ENCODE peak calls at places on chromosomes 6 and 20, in ten cellular contexts. One of them, this sample, is unnamed.
A peak's percentile ranks its signal among the peaks of the same experiment; 100 is the strongest.

GRCh38 chr6:53424300-53424699 is 75.5 kb upstream of the ELOVL5 start:
- DNase-seq in tibial artery: no peak
- DNase-seq in HCT116: no peak
- DNase-seq in lung: no peak
- DNase-seq in heart left ventricle: no peak
- DNase-seq in cardiac muscle cell: no peak
- DNase-seq in SJCRH30: no peak
- DNase-seq in heart right ventricle: no peak
- DNase-seq in left ventricle myocardium inferior: no peak
- DNase-seq in body of pancreas: no peak
- DNase-seq in this sample: no peak

GRCh38 chr20:13458860-13459451 is 179.8 kb downstream of the TASP1 start:
- DNase-seq in body of pancreas: peak; percentile 20
- DNase-seq in left ventricle myocardium inferior: no peak
- DNase-seq in heart right ventricle: no peak
- DNase-seq in tibial artery: no peak
- DNase-seq in SJCRH30: peak; percentile 20
- DNase-seq in HCT116: peak; percentile 13
- DNase-seq in cardiac muscle cell: peak; percentile 66
- DNase-seq in heart left ventricle: no peak
- DNase-seq in lung: no peak
- DNase-seq in this sample: no peak

GRCh38 chr20:47468290-47469050 is 33.2 kb upstream of the NCOA3 start:
- DNase-seq in left ventricle myocardium inferior: no peak
- DNase-seq in body of pancreas: peak; percentile 30
- DNase-seq in heart left ventricle: no peak
- DNase-seq in cardiac muscle cell: no peak
- DNase-seq in HCT116: no peak
- DNase-seq in tibial artery: no peak
- DNase-seq in SJCRH30: no peak
- DNase-seq in heart right ventricle: no peak
- DNase-seq in lung: no peak
- DNase-seq in this sample: no peak

GRCh38 chr6:105794870-105795269 is 291.3 kb upstream of the PRDM1 start:
- DNase-seq in cardiac muscle cell: no peak
- DNase-seq in left ventricle myocardium inferior: no peak
- DNase-seq in lung: no peak
- DNase-seq in tibial artery: no peak
- DNase-seq in heart left ventricle: no peak
- DNase-seq in HCT116: no peak
- DNase-seq in SJCRH30: no peak
- DNase-seq in heart right ventricle: no peak
- DNase-seq in body of pancreas: no peak
- DNase-seq in this sample: no peak

GRCh38 chr20:15396026-15396425 is 1058.6 kb upstream of the FLRT3 start:
- DNase-seq in heart right ventricle: no peak
- DNase-seq in body of pancreas: no peak
- DNase-seq in HCT116: no peak
- DNase-seq in heart left ventricle: no peak
- DNase-seq in left ventricle myocardium inferior: no peak
- DNase-seq in tibial artery: no peak
- DNase-seq in lung: no peak
- DNase-seq in cardiac muscle cell: no peak
- DNase-seq in SJCRH30: no peak
- DNase-seq in this sample: no peak

GRCh38 chr6:108685970-108686369 is 125.3 kb downstream of the FOXO3 start:
- DNase-seq in heart right ventricle: no peak
- DNase-seq in tibial artery: no peak
- DNase-seq in SJCRH30: no peak
- DNase-seq in left ventricle myocardium inferior: no peak
- DNase-seq in cardiac muscle cell: no peak
- DNase-seq in lung: no peak
- DNase-seq in body of pancreas: no peak
- DNase-seq in HCT116: no peak
- DNase-seq in heart left ventricle: no peak
- DNase-seq in this sample: no peak

GRCh38 chr6:34547921-34548644 is 8.0 kb downstream of the SPDEF start:
- DNase-seq in heart left ventricle: no peak
- DNase-seq in tibial artery: no peak
- DNase-seq in HCT116: no peak
- DNase-seq in body of pancreas: no peak
- DNase-seq in heart right ventricle: no peak
- DNase-seq in lung: no peak
- DNase-seq in left ventricle myocardium inferior: no peak
- DNase-seq in cardiac muscle cell: no peak
- DNase-seq in SJCRH30: no peak
- DNase-seq in this sample: no peak

GRCh38 chr20:11270566-11270965 is 596.8 kb upstream of the JAG1 start:
- DNase-seq in heart right ventricle: no peak
- DNase-seq in cardiac muscle cell: no peak
- DNase-seq in lung: no peak
- DNase-seq in left ventricle myocardium inferior: no peak
- DNase-seq in tibial artery: no peak
- DNase-seq in SJCRH30: no peak
- DNase-seq in body of pancreas: no peak
- DNase-seq in heart left ventricle: no peak
- DNase-seq in HCT116: no peak
- DNase-seq in this sample: no peak

GRCh38 chr20:1322511-1323245 is 6.3 kb downstream of the SDCBP2 start:
- DNase-seq in cardiac muscle cell: peak; percentile 96
- DNase-seq in SJCRH30: no peak
- DNase-seq in tibial artery: no peak
- DNase-seq in body of pancreas: no peak
- DNase-seq in heart left ventricle: no peak
- DNase-seq in heart right ventricle: peak; percentile 68
- DNase-seq in HCT116: no peak
- DNase-seq in left ventricle myocardium inferior: no peak
- DNase-seq in lung: no peak
- DNase-seq in this sample: no peak

GRCh38 chr20:47887477-47888080 is 102.3 kb upstream of the SULF2 start:
- DNase-seq in heart right ventricle: no peak
- DNase-seq in cardiac muscle cell: no peak
- DNase-seq in SJCRH30: no peak
- DNase-seq in left ventricle myocardium inferior: no peak
- DNase-seq in lung: no peak
- DNase-seq in HCT116: no peak
- DNase-seq in heart left ventricle: no peak
- DNase-seq in tibial artery: no peak
- DNase-seq in body of pancreas: no peak
- DNase-seq in this sample: no peak

GRCh38 chr6:30719356-30719755 is 796 bp upstream of the TUBB start:
- DNase-seq in tibial artery: no peak
- DNase-seq in SJCRH30: no peak
- DNase-seq in lung: no peak
- DNase-seq in HCT116: no peak
- DNase-seq in cardiac muscle cell: no peak
- DNase-seq in heart left ventricle: no peak
- DNase-seq in left ventricle myocardium inferior: no peak
- DNase-seq in body of pancreas: no peak
- DNase-seq in heart right ventricle: no peak
- DNase-seq in this sample: peak; percentile 27

GRCh38 chr6:14732226-14732844 is 513.5 kb upstream of the JARID2 start:
- DNase-seq in heart left ventricle: no peak
- DNase-seq in HCT116: no peak
- DNase-seq in tibial artery: no peak
- DNase-seq in SJCRH30: no peak
- DNase-seq in lung: no peak
- DNase-seq in left ventricle myocardium inferior: no peak
- DNase-seq in cardiac muscle cell: no peak
- DNase-seq in heart right ventricle: no peak
- DNase-seq in body of pancreas: no peak
- DNase-seq in this sample: no peak
- H3K4me3 ChIP-seq in heart left ventricle: no peak overlapping the region
- H3K4me3 ChIP-seq in HCT116: peak overlapping the region; percentile 47
- H3K4me3 ChIP-seq in tibial artery: no peak overlapping the region
- H3K4me3 ChIP-seq in SJCRH30: no peak overlapping the region
- H3K4me3 ChIP-seq in lung: no peak overlapping the region
- H3K4me3 ChIP-seq in left ventricle myocardium inferior: no peak overlapping the region
- H3K4me3 ChIP-seq in cardiac muscle cell: no peak overlapping the region
- H3K4me3 ChIP-seq in heart right ventricle: no peak overlapping the region
- H3K4me3 ChIP-seq in body of pancreas: no peak overlapping the region
- H3K4me3 ChIP-seq in this sample: no peak overlapping the region

DNA sequence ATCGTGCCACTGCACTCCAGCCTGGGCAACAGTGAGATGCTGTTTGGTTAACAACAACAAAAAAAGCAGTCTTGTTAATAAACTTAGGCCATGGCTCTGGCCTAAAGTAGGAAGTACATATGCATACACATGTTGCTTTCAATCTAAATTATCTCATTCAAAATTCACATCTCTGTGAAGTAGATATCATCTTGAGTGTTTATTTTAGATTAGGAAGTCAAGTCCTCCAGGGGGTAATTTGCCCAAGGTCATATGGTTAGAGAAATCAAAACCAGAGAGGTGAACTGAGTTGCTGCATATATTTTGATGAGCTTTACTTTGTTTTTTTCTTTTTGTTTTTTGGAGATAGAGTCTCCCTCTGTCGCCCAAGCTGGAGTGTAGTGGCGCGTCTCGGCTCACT is 52.8 kb downstream of the B4GALT5 start:
- DNase-seq in HCT116: no peak
- DNase-seq in SJCRH30: no peak
- DNase-seq in heart right ventricle: no peak
- DNase-seq in heart left ventricle: no peak
- DNase-seq in body of pancreas: no peak
- DNase-seq in left ventricle myocardium inferior: no peak
- DNase-seq in lung: no peak
- DNase-seq in tibial artery: no peak
- DNase-seq in cardiac muscle cell: no peak
- DNase-seq in this sample: no peak
- H3K4me1 ChIP-seq in HCT116: peaks cover 8% of the 10 kb centered on the region
- H3K4me1 ChIP-seq in SJCRH30: peaks cover 35% of the 10 kb centered on the region
- H3K4me1 ChIP-seq in heart right ventricle: peaks cover 64% of the 10 kb centered on the region
- H3K4me1 ChIP-seq in heart left ventricle: peaks cover 50% of the 10 kb centered on the region
- H3K4me1 ChIP-seq in body of pancreas: peaks cover 45% of the 10 kb centered on the region
- H3K4me1 ChIP-seq in left ventricle myocardium inferior: peaks cover 82% of the 10 kb centered on the region
- H3K4me1 ChIP-seq in lung: peaks cover 15% of the 10 kb centered on the region
- H3K4me1 ChIP-seq in tibial artery: peaks cover 6% of the 10 kb centered on the region
- H3K4me1 ChIP-seq in cardiac muscle cell: peaks cover 35% of the 10 kb centered on the region
- H3K4me1 ChIP-seq in this sample: peaks cover 3% of the 10 kb centered on the region

GRCh38 chr20:63446174-63447024 is 26.1 kb downstream of the KCNQ2 start:
- DNase-seq in left ventricle myocardium inferior: no peak
- DNase-seq in cardiac muscle cell: no peak
- DNase-seq in lung: no peak
- DNase-seq in body of pancreas: no peak
- DNase-seq in SJCRH30: no peak
- DNase-seq in heart left ventricle: no peak
- DNase-seq in tibial artery: no peak
- DNase-seq in HCT116: no peak
- DNase-seq in heart right ventricle: no peak
- DNase-seq in this sample: no peak

GRCh38 chr20:63444548-63444947 is 27.9 kb downstream of the KCNQ2 start:
- DNase-seq in cardiac muscle cell: no peak
- DNase-seq in SJCRH30: no peak
- DNase-seq in heart left ventricle: no peak
- DNase-seq in body of pancreas: no peak
- DNase-seq in lung: no peak
- DNase-seq in heart right ventricle: no peak
- DNase-seq in HCT116: no peak
- DNase-seq in tibial artery: no peak
- DNase-seq in left ventricle myocardium inferior: no peak
- DNase-seq in this sample: no peak

GRCh38 chr20:63443606-63444395 is 28.7 kb downstream of the KCNQ2 start:
- DNase-seq in SJCRH30: no peak
- DNase-seq in HCT116: no peak
- DNase-seq in cardiac muscle cell: no peak
- DNase-seq in heart left ventricle: no peak
- DNase-seq in body of pancreas: no peak
- DNase-seq in lung: no peak
- DNase-seq in tibial artery: no peak
- DNase-seq in left ventricle myocardium inferior: no peak
- DNase-seq in heart right ventricle: no peak
- DNase-seq in this sample: no peak

GRCh38 chr20:63447345-63447744 is 25.1 kb downstream of the KCNQ2 start:
- DNase-seq in HCT116: no peak
- DNase-seq in SJCRH30: no peak
- DNase-seq in left ventricle myocardium inferior: no peak
- DNase-seq in body of pancreas: no peak
- DNase-seq in cardiac muscle cell: no peak
- DNase-seq in lung: no peak
- DNase-seq in heart left ventricle: no peak
- DNase-seq in heart right ventricle: no peak
- DNase-seq in tibial artery: no peak
- DNase-seq in this sample: no peak

DNA sequence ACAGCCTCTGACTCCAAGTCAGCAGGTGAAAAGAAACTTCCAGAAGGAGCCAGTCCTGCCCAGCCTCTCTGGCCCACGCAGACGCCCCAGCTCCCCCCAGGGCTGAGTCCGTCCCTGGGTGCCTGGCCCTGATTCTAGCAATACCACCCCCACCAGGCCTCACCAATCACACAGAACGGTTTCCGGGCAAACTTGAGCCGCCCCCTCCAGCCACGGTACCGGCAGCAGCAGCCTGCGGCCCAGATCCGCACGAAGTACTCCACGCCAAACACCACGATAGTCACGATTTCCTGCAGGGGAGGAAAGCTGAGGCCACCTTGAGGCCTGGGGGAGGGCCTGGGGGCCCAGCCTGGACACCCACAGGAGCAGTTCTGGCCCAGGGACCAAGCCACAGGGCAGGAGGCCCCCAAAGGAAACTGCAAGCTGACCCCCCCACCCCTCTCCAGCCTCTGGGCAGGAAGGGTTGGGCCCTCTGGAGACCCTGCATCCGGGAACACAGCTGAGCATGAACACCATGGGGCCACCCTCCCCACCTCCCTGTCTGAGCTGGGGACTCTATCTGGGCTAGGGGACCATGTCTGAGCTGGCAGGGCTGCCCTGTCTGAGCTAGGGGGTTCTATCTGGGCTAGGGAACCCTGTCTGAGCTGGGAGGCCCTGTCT is 27.2 kb downstream of the KCNQ2 start:
- DNase-seq in lung: no peak
- DNase-seq in HCT116: no peak
- DNase-seq in heart right ventricle: no peak
- DNase-seq in SJCRH30: no peak
- DNase-seq in left ventricle myocardium inferior: no peak
- DNase-seq in tibial artery: no peak
- DNase-seq in body of pancreas: no peak
- DNase-seq in heart left ventricle: no peak
- DNase-seq in cardiac muscle cell: no peak
- DNase-seq in this sample: no peak
- H3K27me3 ChIP-seq in lung: no peaks in the 10 kb centered on the region
- H3K27me3 ChIP-seq in HCT116: no peaks in the 10 kb centered on the region
- H3K27me3 ChIP-seq in heart right ventricle: peaks cover 30% of the 10 kb centered on the region
- H3K27me3 ChIP-seq in SJCRH30: peaks cover 41% of the 10 kb centered on the region
- H3K27me3 ChIP-seq in left ventricle myocardium inferior: peaks cover 39% of the 10 kb centered on the region
- H3K27me3 ChIP-seq in tibial artery: no peaks in the 10 kb centered on the region
- H3K27me3 ChIP-seq in body of pancreas: no peaks in the 10 kb centered on the region
- H3K27me3 ChIP-seq in heart left ventricle: peaks cover 25% of the 10 kb centered on the region
- H3K27me3 ChIP-seq in cardiac muscle cell: no peaks in the 10 kb centered on the region
- H3K27me3 ChIP-seq in this sample: no peaks in the 10 kb centered on the region

GRCh38 chr6:110520188-110520956 is 44.0 kb upstream of the SLC22A16 start:
- DNase-seq in HCT116: no peak
- DNase-seq in heart right ventricle: no peak
- DNase-seq in tibial artery: no peak
- DNase-seq in cardiac muscle cell: no peak
- DNase-seq in lung: no peak
- DNase-seq in heart left ventricle: no peak
- DNase-seq in SJCRH30: no peak
- DNase-seq in body of pancreas: no peak
- DNase-seq in left ventricle myocardium inferior: no peak
- DNase-seq in this sample: no peak
- H3K4me3 ChIP-seq in HCT116: no peak overlapping the region
- H3K4me3 ChIP-seq in heart right ventricle: no peak overlapping the region
- H3K4me3 ChIP-seq in tibial artery: no peak overlapping the region
- H3K4me3 ChIP-seq in cardiac muscle cell: no peak overlapping the region
- H3K4me3 ChIP-seq in lung: no peak overlapping the region
- H3K4me3 ChIP-seq in heart left ventricle: no peak overlapping the region
- H3K4me3 ChIP-seq in SJCRH30: no peak overlapping the region
- H3K4me3 ChIP-seq in body of pancreas: no peak overlapping the region
- H3K4me3 ChIP-seq in left ventricle myocardium inferior: no peak overlapping the region
- H3K4me3 ChIP-seq in this sample: no peak overlapping the region